ENCODE peak calls at places on chromosome 7, in four cellular contexts. Y is HFFc6, C is type B pancreatic cell, T is lower leg skin. K is an unnamed sample.

GRCh38 chr7:118080947-118081346 is 103.0 kb upstream of the LSM8 start:
- DNase-seq in Y (no peak), C (no peak), T (no peak), K (peak; percentile 29)

GRCh38 chr7:81299711-81300110 is 380.9 kb upstream of the SEMA3C start:
- DNase-seq in Y (no peak), C (no peak), T (no peak), K (no peak)

GRCh38 chr7:139095194-139095659 is 14.3 kb downstream of the ZC3HAV1 start:
- DNase-seq in Y (no peak), C (no peak), T (no peak), K (no peak)

GRCh38 chr7:7870590-7870989 is 98.0 kb upstream of the GLCCI1 start:
- DNase-seq in Y (no peak), C (no peak), T (no peak), K (no peak)

GRCh38 chr7:150994141-150994837 is 3.5 kb downstream of the NOS3 start:
- DNase-seq in Y (no peak), C (no peak), T (no peak), K (no peak)

GRCh38 chr7:115087437-115087836 is 165.5 kb downstream of the MDFIC start:
- DNase-seq in Y (peak; percentile 80), C (no peak), T (no peak), K (no peak)

GRCh38 chr7:157548691-157549265 is 212.0 kb downstream of the DNAJB6 start:
- DNase-seq in Y (no peak), C (no peak), T (peak; percentile 72), K (no peak)

GRCh38 chr7:136911362-136911761 is 42.9 kb downstream of the CHRM2 start:
- DNase-seq in Y (peak; percentile 29), C (no peak), T (no peak), K (no peak)

GRCh38 chr7:157027568-157028527 is 17.4 kb upstream of the MNX1 start:
- DNase-seq in Y (peak; percentile 9), C (no peak), T (peak; percentile 21), K (no peak)

GRCh38 chr7:84705701-84706100 is 481.2 kb downstream of the SEMA3D start:
- DNase-seq in Y (no peak), C (no peak), T (no peak), K (no peak)

GRCh38 chr7:150973571-150974451 is 4.3 kb downstream of the KCNH2 start:
- DNase-seq in Y (no peak), C (no peak), T (no peak), K (no peak)

GRCh38 chr7:130891254-130892094 is 157.5 kb upstream of the KLF14 start:
- DNase-seq in Y (peak; percentile 95), C (no peak), T (no peak), K (no peak)

GRCh38 chr7:148485618-148486017 is 104.9 kb upstream of the C7orf33 start:
- DNase-seq in Y (no peak), C (no peak), T (no peak), K (no peak)
- TF ChIP-seq CTCF in Y (no peak), C (peak; percentile 29), T (no peak), K (no peak)

DNA sequence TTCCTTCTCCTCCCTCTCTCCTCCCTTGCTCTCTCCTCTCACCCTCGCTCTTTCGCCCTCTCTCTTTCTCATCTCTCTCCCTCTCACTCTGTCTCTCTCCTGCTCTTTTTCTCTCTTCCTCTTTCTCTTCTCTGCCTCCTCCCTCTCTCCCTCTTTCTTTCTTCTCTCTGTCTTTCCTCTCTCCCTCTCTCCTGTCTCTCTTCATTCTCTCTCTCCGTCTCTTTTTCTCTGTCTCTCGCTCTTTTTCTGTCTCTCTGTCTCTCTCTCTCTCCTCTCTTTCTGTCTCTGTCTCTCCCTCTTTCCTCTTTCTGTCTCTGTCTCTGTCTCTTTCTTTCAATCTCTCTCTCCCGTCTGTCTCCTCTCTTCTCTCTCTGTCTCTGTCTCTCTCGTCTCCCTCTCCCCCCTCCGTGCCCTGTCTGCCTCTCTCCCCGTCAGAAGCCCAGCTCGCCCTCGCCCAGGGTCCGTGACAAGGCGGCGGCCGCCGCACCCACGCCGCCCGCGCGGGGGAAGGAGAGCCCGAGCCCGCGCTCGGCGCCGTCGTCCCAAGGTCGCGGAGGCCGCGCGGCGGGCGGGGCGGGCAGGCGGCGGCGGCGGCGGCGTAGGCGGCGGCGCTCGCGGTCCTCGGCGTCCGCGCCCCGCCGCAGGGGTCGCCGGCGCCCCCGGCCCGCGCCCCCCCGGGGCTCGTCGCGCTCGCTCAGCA is 21.3 kb upstream of the HSPB1 start:
- DNase-seq in Y (no peak), C (no peak), T (no peak), K (no peak)
- TF ChIP-seq CTCF in Y (no peak), C (no peak), T (no peak), K (no peak)

GRCh38 chr7:63008366-63008765 is 990.3 kb upstream of the ZNF722 start:
- DNase-seq in Y (no peak), C (no peak), T (no peak), K (no peak)
- TF ChIP-seq CTCF in Y (peak; percentile 61), C (peak; percentile 34), T (no peak), K (no peak)

GRCh38 chr7:10708447-10708846 is 265.2 kb upstream of the PHF14 start:
- DNase-seq in Y (no peak), C (no peak), T (no peak), K (no peak)
- TF ChIP-seq CTCF in Y (no peak), C (peak; percentile 60), T (no peak), K (no peak)

DNA sequence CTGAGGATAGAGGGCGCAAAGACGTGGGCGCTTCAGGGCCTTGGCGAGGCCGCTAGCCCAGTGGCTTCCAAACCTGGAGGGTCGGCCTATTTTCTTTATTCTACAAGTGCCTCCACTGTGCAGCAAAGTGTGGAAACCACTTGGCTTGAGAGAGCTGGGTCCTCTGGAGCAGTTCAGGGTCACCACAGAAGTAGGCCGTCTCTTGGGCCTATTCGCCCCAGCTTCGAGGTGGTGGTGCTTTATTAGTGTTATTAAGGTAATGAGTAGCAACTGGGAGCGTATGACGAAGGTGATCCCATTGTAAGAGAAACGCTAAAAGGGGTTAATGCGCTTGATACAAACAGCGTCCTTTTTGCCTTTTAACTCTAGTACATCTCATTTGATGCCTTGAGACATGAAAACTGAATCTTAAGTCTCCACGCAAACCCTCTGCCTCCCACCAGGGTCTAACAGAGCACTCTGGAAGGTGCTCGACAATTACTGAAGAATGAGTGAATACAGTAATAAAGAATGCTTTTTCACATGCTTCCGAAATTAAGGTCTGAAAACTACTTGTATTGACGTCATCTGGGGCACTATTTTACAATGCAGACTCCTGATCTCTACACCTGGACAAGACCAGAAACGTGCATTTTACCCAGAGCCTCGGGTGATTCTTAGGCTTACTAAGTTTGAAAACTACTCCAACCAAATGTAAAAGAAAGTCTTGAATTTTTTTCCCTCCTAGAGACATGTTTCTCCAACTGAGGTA is 647 bp upstream of the GSAP start:
- DNase-seq in Y (no peak), C (no peak), T (no peak), K (no peak)
- TF ChIP-seq CTCF in Y (no peak), C (peak; percentile 23), T (no peak), K (no peak)

DNA sequence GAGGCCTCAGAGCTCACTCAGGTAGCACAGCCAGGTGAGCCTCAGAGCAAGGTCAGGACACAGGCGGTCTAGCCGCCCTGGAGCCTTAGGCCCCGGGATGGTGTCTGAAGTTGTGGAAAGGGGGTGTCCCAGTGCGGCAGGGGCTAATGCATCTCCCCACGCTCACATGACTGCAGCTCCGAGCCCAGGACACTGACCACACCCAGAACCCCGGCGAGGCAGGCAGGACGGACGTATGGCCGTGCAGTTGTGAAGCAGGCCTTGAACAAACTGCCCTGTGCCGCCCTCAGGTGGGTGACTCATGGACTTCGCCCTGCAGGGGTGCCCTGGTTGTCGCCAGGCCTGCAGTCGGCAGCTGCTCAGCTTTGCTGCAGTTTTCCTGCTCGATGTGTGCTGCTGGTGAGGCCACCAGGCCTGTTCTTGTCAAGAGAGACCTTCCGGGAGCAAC is 5.0 kb upstream of the PRKAR1B start:
- DNase-seq in Y (no peak), C (peak; percentile 65), T (no peak), K (no peak)
- TF ChIP-seq CTCF in Y (no peak), C (no peak), T (no peak), K (no peak)

GRCh38 chr7:21497072-21497471 is 45.8 kb upstream of the DNAH11 start:
- DNase-seq in Y (peak; percentile 2), C (no peak), T (no peak), K (no peak)
- TF ChIP-seq CTCF in Y (peak; percentile 70), C (no peak), T (no peak), K (no peak)

GRCh38 chr7:38889079-38889478 is 19.9 kb downstream of the VPS41 start:
- DNase-seq in Y (no peak), C (no peak), T (no peak), K (no peak)

GRCh38 chr7:38886265-38886664 is 22.7 kb downstream of the VPS41 start:
- DNase-seq in Y (no peak), C (no peak), T (no peak), K (no peak)

GRCh38 chr7:38890597-38890996 is 18.4 kb downstream of the VPS41 start:
- DNase-seq in Y (no peak), C (no peak), T (no peak), K (no peak)

GRCh38 chr7:38893061-38893460 is 15.9 kb downstream of the VPS41 start:
- DNase-seq in Y (no peak), C (no peak), T (no peak), K (no peak)

DNA sequence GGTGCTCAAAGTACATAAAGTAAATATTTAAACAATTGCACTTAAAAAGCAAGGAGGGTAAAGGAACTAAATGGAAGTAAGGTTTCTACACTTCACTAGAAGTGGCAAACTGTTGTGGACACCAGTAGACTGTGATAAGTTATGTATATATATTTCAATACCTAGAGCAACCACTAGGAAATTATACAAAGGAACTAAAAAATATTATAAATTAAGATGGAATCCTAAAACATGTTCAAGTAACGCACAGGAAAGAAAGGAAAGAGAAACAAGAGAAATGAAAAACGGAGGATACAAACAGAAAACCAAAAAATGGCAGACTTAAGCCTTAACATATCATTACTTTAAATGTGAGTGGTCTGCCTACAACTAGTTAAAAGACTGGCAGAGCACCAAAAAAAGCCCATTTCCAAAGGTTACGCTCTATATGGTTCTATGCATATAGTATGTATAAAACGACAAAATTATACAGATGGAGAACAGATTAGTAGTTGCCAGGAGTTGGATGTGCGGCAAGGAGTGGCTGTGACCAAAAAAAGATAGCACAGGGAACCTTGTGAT is 19.0 kb downstream of the VPS41 start:
- DNase-seq in Y (no peak), C (no peak), T (no peak), K (no peak)
- TF ChIP-seq CTCF in Y (peak; percentile 74), C (peak; percentile 73), T (no peak), K (no peak)

DNA sequence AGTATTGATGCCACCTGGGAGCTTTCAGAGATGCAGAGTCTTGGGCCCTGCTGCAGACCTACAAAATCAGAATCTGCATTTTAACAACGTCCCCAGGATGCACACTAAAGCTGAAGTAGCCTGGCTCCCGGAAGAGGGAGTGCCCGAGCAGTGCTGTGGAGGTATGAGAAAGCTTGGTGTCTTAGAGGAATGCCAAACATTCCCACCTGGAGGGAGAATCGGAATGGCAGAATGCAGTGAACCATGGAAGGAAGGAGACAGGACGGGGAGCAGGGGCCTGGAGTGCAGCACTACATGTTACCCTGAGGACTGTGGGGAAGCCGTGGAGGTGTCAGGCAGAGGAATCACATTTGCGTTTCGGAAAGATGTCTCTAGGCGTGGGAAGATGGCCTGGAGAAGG is 90.9 kb downstream of the AOAH start:
- DNase-seq in Y (no peak), C (no peak), T (no peak), K (no peak)
- TF ChIP-seq CTCF in Y (no peak), C (no peak), T (no peak), K (no peak)